ENCODE peak calls at places on chromosomes 1 and 21, in nine cellular contexts. X is H1, S is ovary, H is osteocyte, J is suprapubic skin, P is pancreas, C is endothelial cell, U is WERI-Rb-1, I is hepatocyte. Q is an unnamed sample.

GRCh38 chr1:236419502-236419901 is 25.4 kb downstream of the EDARADD start:
- DNase-seq in I (no peak), J (no peak), P (no peak), H (no peak), C (no peak), S (no peak), X (no peak), U (no peak), Q (no peak)

GRCh38 chr21:38081663-38082062 is 165.4 kb upstream of the KCNJ6 start:
- DNase-seq in I (no peak), U (no peak), H (no peak), C (no peak), S (no peak), J (no peak), X (no peak), P (no peak), Q (no peak)

GRCh38 chr1:219661464-219662092 is 48.7 kb upstream of the ZC3H11B start:
- DNase-seq in X (no peak), U (no peak), I (no peak), S (no peak), P (no peak), J (no peak), C (no peak), H (no peak), Q (no peak)

GRCh38 chr1:220906561-220907334 is 27.5 kb downstream of the HLX start:
- DNase-seq in X (no peak), U (no peak), P (no peak), I (no peak), J (no peak), S (no peak), H (no peak), C (no peak), Q (no peak)

GRCh38 chr1:36306210-36306901 is at the start of gene SH3D21:
- DNase-seq in H (no peak), U (peak), X (peak), S (peak), P (peak), C (peak), J (no peak), I (peak), Q (peak)

GRCh38 chr1:35570589-35571137 is 2.5 kb upstream of the TFAP2E start:
- DNase-seq in P (no peak), H (no peak), C (no peak), X (no peak), I (no peak), J (no peak), S (no peak), U (no peak), Q (no peak)

GRCh38 chr1:240149488-240150094 is 57.9 kb downstream of the FMN2 start:
- DNase-seq in X (no peak), S (no peak), U (no peak), I (peak), J (no peak), P (no peak), H (no peak), C (peak), Q (peak)

GRCh38 chr1:248599396-248599795 is 1.9 kb upstream of the OR2T10 start:
- DNase-seq in C (no peak), I (no peak), X (no peak), U (no peak), H (no peak), J (no peak), S (no peak), P (no peak), Q (no peak)

GRCh38 chr1:42913426-42914091 is 45.1 kb downstream of the SLC2A1 start:
- DNase-seq in U (peak), P (no peak), I (peak), J (no peak), H (no peak), X (peak), S (no peak), C (peak), Q (peak)

GRCh38 chr1:93775224-93775623 is 93.6 kb upstream of the BCAR3 start:
- DNase-seq in I (no peak), H (peak), S (no peak), P (no peak), C (no peak), U (no peak), X (no peak), J (no peak), Q (no peak)

GRCh38 chr1:156615946-156616345 is 3.3 kb upstream of the HAPLN2 start:
- DNase-seq in J (no peak), S (no peak), P (no peak), X (no peak), U (no peak), C (no peak), H (no peak), I (no peak), Q (no peak)

GRCh38 chr21:45308211-45309068 is 20.7 kb upstream of the POFUT2 start:
- DNase-seq in H (no peak), I (peak), J (no peak), C (no peak), S (peak), U (no peak), X (no peak), P (peak), Q (no peak)

GRCh38 chr1:229694053-229694693 is 68.1 kb downstream of the URB2 start:
- DNase-seq in J (peak), S (peak), H (peak), C (peak), U (peak), P (no peak), X (no peak), I (peak), Q (no peak)

GRCh38 chr1:8815582-8816285 is 1.7 kb downstream of the RERE start:
- DNase-seq in I (peak), X (no peak), P (no peak), S (no peak), J (no peak), U (no peak), C (peak), H (no peak), Q (no peak)

GRCh38 chr1:9280015-9280860 is 12.5 kb upstream of the SPSB1 start:
- DNase-seq in S (no peak), H (no peak), P (no peak), U (no peak), I (peak), J (no peak), C (no peak), X (no peak), Q (peak)

GRCh38 chr1:217493290-217493689 is 137.6 kb downstream of the GPATCH2 start:
- DNase-seq in X (no peak), C (no peak), U (no peak), J (no peak), S (no peak), P (no peak), I (no peak), H (no peak), Q (no peak)

GRCh38 chr1:162578071-162578705 is 16.7 kb downstream of the UAP1 start:
- DNase-seq in I (no peak), U (no peak), J (no peak), P (no peak), H (no peak), X (no peak), S (no peak), C (no peak), Q (no peak)

GRCh38 chr1:177884499-177885021 is 85.3 kb downstream of the SEC16B start:
- DNase-seq in H (no peak), C (no peak), U (no peak), S (no peak), I (no peak), X (no peak), J (no peak), P (no peak), Q (no peak)

GRCh38 chr1:92291372-92291999 is 7.3 kb downstream of the GLMN start:
- DNase-seq in S (no peak), C (peak), J (no peak), I (peak), X (no peak), H (no peak), U (peak), P (no peak), Q (peak)

GRCh38 chr1:154593390-154593789 is 14.6 kb downstream of the ADAR start:
- DNase-seq in P (no peak), U (no peak), C (no peak), X (no peak), H (no peak), J (no peak), S (no peak), I (no peak), Q (no peak)

GRCh38 chr1:118905206-118905605 is 82.9 kb downstream of the TBX15 start:
- DNase-seq in P (no peak), X (no peak), I (no peak), U (no peak), J (no peak), S (no peak), C (no peak), H (no peak), Q (no peak)

GRCh38 chr1:153841463-153841994 is 66.3 kb downstream of the SLC27A3 start:
- DNase-seq in C (no peak), P (no peak), X (no peak), U (no peak), J (no peak), H (no peak), I (no peak), S (no peak), Q (no peak)

GRCh38 chr1:154483941-154484803 is 17.8 kb upstream of the TDRD10 start:
- DNase-seq in X (no peak), P (no peak), J (no peak), U (no peak), H (no peak), I (peak), C (no peak), S (no peak), Q (no peak)

GRCh38 chr1:53765656-53766055 is 26.7 kb upstream of the GLIS1 start:
- DNase-seq in U (no peak), C (no peak), P (no peak), J (no peak), H (no peak), S (no peak), I (no peak), X (no peak), Q (no peak)

GRCh38 chr1:175192630-175193338 is at the start of gene KIAA0040:
- DNase-seq in S (peak), I (peak), U (no peak), P (peak), C (peak), X (no peak), H (no peak), J (peak), Q (peak)

GRCh38 chr1:63946866-63947491 is 173.2 kb downstream of the ROR1 start:
- DNase-seq in J (no peak), X (no peak), H (peak), I (no peak), S (no peak), P (peak), U (no peak), C (no peak), Q (no peak)

GRCh38 chr1:65066379-65066765 is 81.6 kb upstream of the AK4 start:
- DNase-seq in S (no peak), I (no peak), C (peak), U (no peak), P (no peak), J (no peak), X (no peak), H (no peak), Q (no peak)

GRCh38 chr1:64956241-64956640 is 10.1 kb downstream of the JAK1 start:
- DNase-seq in U (no peak), S (no peak), X (no peak), H (no peak), C (no peak), P (no peak), I (no peak), J (no peak), Q (no peak)

GRCh38 chr1:79976287-79976686 is 969.8 kb upstream of the ADGRL4 start:
- DNase-seq in J (no peak), S (no peak), P (no peak), H (no peak), I (no peak), C (no peak), U (no peak), X (no peak), Q (no peak)

GRCh38 chr1:244049969-244050834 is 881 bp upstream of the ZBTB18 start:
- DNase-seq in I (peak), U (no peak), J (no peak), X (no peak), C (no peak), P (no peak), S (no peak), H (no peak), Q (no peak)

GRCh38 chr1:205504311-205505075 is at the start of gene CDK18:
- DNase-seq in C (peak), S (peak), U (peak), P (peak), I (peak), J (peak), H (no peak), X (peak), Q (peak)

GRCh38 chr21:45281411-45282282 is 6.0 kb downstream of the POFUT2 start:
- DNase-seq in U (peak), I (no peak), X (no peak), H (peak), P (peak), J (peak), C (no peak), S (peak), Q (no peak)

GRCh38 chr1:98749152-98749756 is 87.7 kb downstream of the SNX7 start:
- DNase-seq in X (no peak), P (no peak), S (no peak), H (no peak), J (no peak), I (peak), C (no peak), U (no peak), Q (no peak)

GRCh38 chr1:66676616-66677298 is 75.5 kb upstream of the DYNLT5 start:
- DNase-seq in P (no peak), C (no peak), U (no peak), H (no peak), X (no peak), J (no peak), S (no peak), I (peak), Q (no peak)

GRCh38 chr21:45975017-45975595 is 6.5 kb upstream of the COL6A1 start:
- DNase-seq in C (peak), J (peak), S (peak), X (no peak), P (peak), H (no peak), U (peak), I (peak), Q (no peak)

GRCh38 chr1:150972417-150972940 is 2.2 kb downstream of the CERS2 start:
- DNase-seq in J (no peak), I (no peak), C (no peak), H (no peak), P (no peak), U (peak), S (no peak), X (no peak), Q (no peak)

GRCh38 chr1:150970818-150971582 is 3.6 kb downstream of the CERS2 start:
- DNase-seq in H (no peak), J (peak), X (no peak), C (no peak), I (peak), S (peak), P (peak), U (peak), Q (no peak)

GRCh38 chr1:150973258-150973825 is 1.3 kb downstream of the CERS2 start:
- DNase-seq in J (no peak), I (no peak), P (peak), U (peak), H (no peak), S (peak), X (no peak), C (no peak), Q (no peak)

GRCh38 chr1:150973826-150974579 is 632 bp downstream of the CERS2 start:
- DNase-seq in H (no peak), C (peak), J (no peak), X (no peak), U (peak), I (peak), S (peak), P (peak), Q (peak)

DNA sequence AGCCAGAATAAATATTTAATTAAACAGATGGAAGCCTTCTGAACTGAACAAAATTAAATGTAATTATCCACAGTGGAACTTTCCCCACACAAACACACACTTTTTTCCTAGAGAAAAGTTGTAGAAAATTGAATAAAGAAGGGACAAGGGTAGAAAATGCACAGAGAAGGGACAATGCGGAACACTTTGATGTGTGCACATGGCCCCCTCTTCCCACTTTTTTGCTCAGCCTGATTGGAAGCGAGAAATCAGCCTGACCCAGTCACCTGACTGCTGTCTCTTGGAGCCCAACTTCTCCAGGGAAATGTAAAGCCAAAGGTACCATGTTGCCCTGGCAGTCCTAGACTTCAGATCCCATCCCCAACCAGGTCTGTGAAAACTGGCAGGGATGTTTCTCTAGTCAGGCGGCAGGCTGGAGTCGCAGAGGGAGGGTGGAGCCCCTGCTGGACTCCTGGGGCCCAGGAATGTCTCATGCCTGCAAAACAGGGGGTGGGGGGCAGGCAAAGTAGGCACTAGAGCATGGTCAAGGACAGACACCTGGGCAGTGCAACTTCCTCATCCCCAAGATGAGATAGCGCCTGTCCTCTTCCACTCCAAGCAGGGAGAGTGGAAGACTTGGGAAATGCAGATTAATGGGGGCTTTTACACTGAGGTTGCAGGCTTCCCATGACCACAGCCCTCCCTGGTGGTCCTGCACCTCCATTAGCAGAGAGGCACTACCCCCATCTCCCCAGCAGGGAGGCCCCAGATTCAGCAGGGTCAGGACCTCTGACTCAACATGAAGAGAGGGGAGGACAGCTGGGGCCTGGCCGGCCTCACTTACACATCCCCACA is 2.8 kb downstream of the CERS2 start:
- DNase-seq in I (peak), U (no peak), P (no peak), X (no peak), S (no peak), C (no peak), J (no peak), H (no peak), Q (no peak)
- TF ChIP-seq CTCF in I (peak), U (peak), P (no peak), X (peak), S (no peak), C (no peak), J (no peak), H (no peak), Q (no peak)

GRCh38 chr1:18568489-18568888 is 62.2 kb upstream of the PAX7 start:
- DNase-seq in J (no peak), P (no peak), U (no peak), X (no peak), H (no peak), S (no peak), C (no peak), I (no peak), Q (no peak)

GRCh38 chr1:18569251-18569650 is 61.4 kb upstream of the PAX7 start:
- DNase-seq in X (no peak), C (no peak), S (no peak), H (no peak), U (no peak), P (peak), J (no peak), I (no peak), Q (no peak)

GRCh38 chr1:18573170-18573569 is 57.5 kb upstream of the PAX7 start:
- DNase-seq in S (no peak), C (no peak), X (no peak), I (no peak), J (no peak), H (no peak), P (peak), U (no peak), Q (no peak)

GRCh38 chr1:18572022-18572920 is 58.4 kb upstream of the PAX7 start:
- DNase-seq in J (no peak), C (no peak), I (no peak), X (no peak), S (no peak), H (no peak), P (peak), U (no peak), Q (no peak)

DNA sequence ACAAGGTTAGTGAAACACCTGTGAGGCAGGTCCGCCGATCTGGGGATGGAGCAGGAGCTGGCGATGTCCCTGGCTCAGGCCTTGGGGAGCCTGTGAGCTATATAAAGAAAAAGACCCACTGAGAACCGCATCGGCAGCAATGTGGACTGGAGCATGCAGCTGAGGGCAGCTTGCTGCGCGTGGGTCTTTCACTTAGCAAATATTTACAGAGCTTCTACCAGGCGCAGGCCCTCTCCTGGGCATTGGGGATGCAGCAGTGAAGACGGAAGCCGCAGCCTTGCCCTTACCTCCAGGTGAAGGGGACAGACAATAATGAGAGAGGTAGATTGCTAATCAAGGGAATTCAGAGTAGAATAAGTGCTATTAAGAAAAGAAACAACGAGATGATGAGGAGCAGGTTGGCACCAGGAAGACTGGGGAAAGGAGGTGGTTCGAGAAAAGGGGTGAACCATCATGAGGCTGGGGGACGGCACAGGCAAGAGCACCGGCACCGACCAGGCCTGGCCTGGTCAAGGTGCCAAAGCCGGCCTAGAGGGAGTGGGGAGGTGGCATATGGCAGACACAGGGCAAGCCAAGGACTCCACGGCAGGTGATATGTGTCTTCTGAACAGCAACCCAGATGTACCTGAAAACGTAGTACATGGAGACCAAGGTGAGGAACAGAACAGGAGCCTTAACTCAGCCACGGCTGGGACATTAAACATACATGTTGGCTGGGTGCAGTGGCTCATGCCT is 60.7 kb upstream of the PAX7 start:
- DNase-seq in S (no peak), H (no peak), X (no peak), I (no peak), P (peak), C (no peak), U (no peak), J (no peak), Q (no peak)
- TF ChIP-seq CTCF in S (no peak), H (no peak), X (peak), I (no peak), P (no peak), C (no peak), U (no peak), J (no peak), Q (no peak)

DNA sequence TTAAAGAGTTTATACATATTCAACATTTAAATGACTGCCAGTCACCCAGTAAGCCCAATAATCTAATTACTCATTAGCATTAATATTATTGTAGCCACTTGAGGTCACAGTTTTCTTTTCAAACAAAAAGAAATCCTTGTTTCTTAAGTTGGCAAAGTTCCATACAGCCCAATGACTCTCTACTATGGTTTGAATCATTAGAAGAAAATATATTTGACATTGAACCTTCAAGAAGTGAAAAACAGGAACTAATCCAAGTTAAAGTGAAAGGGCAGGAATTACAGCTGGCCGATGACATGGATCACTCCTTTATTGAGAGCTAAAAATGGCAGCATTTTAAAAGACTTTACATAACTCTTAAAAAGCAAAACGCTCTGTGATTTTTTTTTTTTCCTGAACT is 323.3 kb downstream of the HHIPL2 start:
- DNase-seq in I (no peak), C (no peak), S (no peak), P (no peak), J (no peak), H (no peak), X (no peak), U (no peak), Q (no peak)
- TF ChIP-seq CTCF in I (no peak), C (no peak), S (no peak), P (no peak), J (no peak), H (no peak), X (no peak), U (no peak), Q (no peak)

GRCh38 chr1:25650219-25650576 is 33.6 kb downstream of the MAN1C1 start:
- DNase-seq in I (no peak), H (peak), J (no peak), U (no peak), X (no peak), P (no peak), C (no peak), S (no peak), Q (no peak)

GRCh38 chr1:25647863-25648262 is 31.3 kb downstream of the MAN1C1 start:
- DNase-seq in J (no peak), S (no peak), I (no peak), P (no peak), H (peak), C (no peak), U (no peak), X (no peak), Q (no peak)

GRCh38 chr1:25649505-25650218 is 33.1 kb downstream of the MAN1C1 start:
- DNase-seq in H (peak), P (no peak), C (no peak), X (no peak), U (no peak), S (no peak), J (no peak), I (no peak), Q (no peak)

GRCh38 chr1:25647106-25647505 is 30.5 kb downstream of the MAN1C1 start:
- DNase-seq in H (peak), S (no peak), U (no peak), J (no peak), C (no peak), X (no peak), I (no peak), P (no peak), Q (no peak)

GRCh38 chr1:25649041-25649440 is 32.5 kb downstream of the MAN1C1 start:
- DNase-seq in P (no peak), J (no peak), S (no peak), X (no peak), H (peak), C (no peak), I (no peak), U (no peak), Q (no peak)
- TF ChIP-seq CTCF in P (no peak), J (no peak), S (no peak), X (no peak), H (no peak), C (no peak), I (no peak), U (no peak), Q (no peak)

Q was measured in GM13976.